ENCODE peak calls at places on chromosome 16, in four cellular contexts. Y, S, E and Z are unnamed samples.

GRCh38 chr16:75099738-75100615 is 16.6 kb downstream of the LDHD start:
- DNase-seq in Y (no peak), S (no peak), E (no peak), Z (no peak)

GRCh38 chr16:995087-995486 is 13.5 kb downstream of the SOX8 start:
- DNase-seq in Y (no peak), S (no peak), E (no peak), Z (no peak)

GRCh38 chr16:50509521-50510341 is 38.5 kb upstream of the NKD1 start:
- DNase-seq in Y (peak; percentile 31), S (no peak), E (peak; percentile 95), Z (no peak)

GRCh38 chr16:35797811-35798210 is 2338.4 kb downstream of the TP53TG3F start:
- DNase-seq in Y (no peak), S (no peak), E (no peak), Z (no peak)

GRCh38 chr16:78340590-78340989 is 241.1 kb downstream of the WWOX start:
- DNase-seq in Y (no peak), S (no peak), E (no peak), Z (no peak)

GRCh38 chr16:75618782-75619181 is 4.3 kb downstream of the ADAT1 start:
- DNase-seq in Y (no peak), S (no peak), E (no peak), Z (no peak)

GRCh38 chr16:9139965-9140364 is 48.5 kb downstream of the HAPSTR1 start:
- DNase-seq in Y (no peak), S (no peak), E (no peak), Z (no peak)

GRCh38 chr16:86577314-86577971 is 906 bp upstream of the FOXL1 start:
- DNase-seq in Y (no peak), S (no peak), E (no peak), Z (no peak)

GRCh38 chr16:22098538-22099255 is 6.4 kb downstream of the VWA3A start:
- DNase-seq in Y (no peak), S (no peak), E (no peak), Z (no peak)

GRCh38 chr16:81204794-81205680 is 33.5 kb upstream of the BCO1 start:
- DNase-seq in Y (peak; percentile 48), S (no peak), E (peak; percentile 55), Z (no peak)

GRCh38 chr16:48008011-48008410 is 147.8 kb downstream of the ABCC12 start:
- DNase-seq in Y (no peak), S (no peak), E (peak; percentile 11), Z (no peak)

GRCh38 chr16:57316390-57317017 is 32.0 kb upstream of the PLLP start:
- DNase-seq in Y (no peak), S (no peak), E (peak; percentile 23), Z (no peak)

GRCh38 chr16:22075043-22075757 is 17.1 kb upstream of the VWA3A start:
- DNase-seq in Y (no peak), S (no peak), E (no peak), Z (no peak)

GRCh38 chr16:55437627-55438026 is 41.4 kb upstream of the MMP2 start:
- DNase-seq in Y (no peak), S (no peak), E (no peak), Z (no peak)

GRCh38 chr16:8572919-8573724 is 17.2 kb downstream of the TMEM114 start:
- DNase-seq in Y (no peak), S (no peak), E (peak; percentile 69), Z (no peak)

GRCh38 chr16:49019081-49019633 is 262.5 kb downstream of the CBLN1 start:
- DNase-seq in Y (no peak), S (no peak), E (peak; percentile 51), Z (no peak)

GRCh38 chr16:72455743-72456659 is 284.0 kb upstream of the PMFBP1 start:
- DNase-seq in Y (peak; percentile 28), S (peak; percentile 13), E (no peak), Z (no peak)

GRCh38 chr16:89655062-89655643 is 2.4 kb downstream of the CHMP1A start:
- DNase-seq in Y (no peak), S (no peak), E (no peak), Z (no peak)

GRCh38 chr16:89422527-89422904 is 67.8 kb downstream of the ANKRD11 start:
- DNase-seq in Y (no peak), S (no peak), E (no peak), Z (no peak)

GRCh38 chr16:55367301-55367745 is 43.3 kb downstream of the IRX6 start:
- DNase-seq in Y (no peak), S (no peak), E (no peak), Z (no peak)

GRCh38 chr16:1871974-1872635 is at the start of gene MEIOB:
- DNase-seq in Y (no peak), S (no peak), E (peak; percentile 96), Z (no peak)

GRCh38 chr16:85919271-85920267 is 20.6 kb downstream of the IRF8 start:
- DNase-seq in Y (no peak), S (no peak), E (no peak), Z (no peak)

GRCh38 chr16:25177831-25178688 is 38.7 kb upstream of the AQP8 start:
- DNase-seq in Y (no peak), S (no peak), E (no peak), Z (no peak)

GRCh38 chr16:396605-397004 is 394 bp upstream of the NME4 start:
- DNase-seq in Y (no peak), S (no peak), E (peak; percentile 69), Z (no peak)

GRCh38 chr16:84382396-84382795 is 14.1 kb downstream of the ATP2C2 start:
- DNase-seq in Y (no peak), S (no peak), E (no peak), Z (no peak)

GRCh38 chr16:80250376-80250775 is 290.4 kb upstream of the DYNLRB2 start:
- DNase-seq in Y (no peak), S (no peak), E (no peak), Z (no peak)

GRCh38 chr16:27405546-27406451 is 3.8 kb downstream of the IL21R start:
- DNase-seq in Y (no peak), S (no peak), E (no peak), Z (no peak)

GRCh38 chr16:12539185-12539929 is 264.3 kb downstream of the CPPED1 start:
- DNase-seq in Y (no peak), S (no peak), E (no peak), Z (no peak)

GRCh38 chr16:12220721-12221120 is 244.2 kb downstream of the SNX29 start:
- DNase-seq in Y (no peak), S (no peak), E (no peak), Z (no peak)

GRCh38 chr16:84103678-84104077 is 13.1 kb downstream of the MBTPS1 start:
- DNase-seq in Y (no peak), S (no peak), E (no peak), Z (no peak)

GRCh38 chr16:86430814-86431213 is 79.5 kb upstream of the FOXF1 start:
- DNase-seq in Y (no peak), S (no peak), E (no peak), Z (no peak)

GRCh38 chr16:21646721-21647561 is 5.5 kb downstream of the IGSF6 start:
- DNase-seq in Y (peak; percentile 35), S (no peak), E (no peak), Z (no peak)

GRCh38 chr16:58026705-58027340 is 1.3 kb downstream of the MMP15 start:
- DNase-seq in Y (peak; percentile 39), S (no peak), E (peak; percentile 64), Z (no peak)

GRCh38 chr16:23354246-23354645 is 52.1 kb downstream of the SCNN1B start:
- DNase-seq in Y (no peak), S (no peak), E (no peak), Z (no peak)

GRCh38 chr16:35431829-35432663 is 1972.6 kb downstream of the TP53TG3F start:
- DNase-seq in Y (no peak), S (no peak), E (peak; percentile 57), Z (no peak)

GRCh38 chr16:84543931-84544776 is 39.7 kb upstream of the MEAK7 start:
- DNase-seq in Y (no peak), S (no peak), E (no peak), Z (no peak)

GRCh38 chr16:17572145-17572544 is 101.4 kb upstream of the XYLT1 start:
- DNase-seq in Y (no peak), S (no peak), E (no peak), Z (no peak)

GRCh38 chr16:56673916-56674315 is 4.3 kb downstream of the MT1H start:
- DNase-seq in Y (peak; percentile 56), S (peak; percentile 31), E (no peak), Z (no peak)

GRCh38 chr16:54248863-54249710 is 37.5 kb downstream of the IRX3 start:
- DNase-seq in Y (no peak), S (no peak), E (no peak), Z (no peak)

GRCh38 chr16:22357635-22357971 is 16.8 kb downstream of the CDR2 start:
- DNase-seq in Y (no peak), S (no peak), E (no peak), Z (no peak)

GRCh38 chr16:3147757-3148104 is 12.9 kb downstream of the ZNF213 start:
- DNase-seq in Y (no peak), S (no peak), E (no peak), Z (no peak)

GRCh38 chr16:3148256-3149192 is 13.7 kb downstream of the ZNF213 start:
- DNase-seq in Y (no peak), S (no peak), E (no peak), Z (no peak)

GRCh38 chr16:3149630-3150345 is 15.0 kb downstream of the ZNF213 start:
- DNase-seq in Y (peak; percentile 73), S (peak; percentile 48), E (peak; percentile 87), Z (peak; percentile 45)

GRCh38 chr16:3150346-3151218 is 15.8 kb downstream of the ZNF213 start:
- DNase-seq in Y (peak; percentile 98), S (peak; percentile 96), E (peak; percentile 100), Z (peak; percentile 95)

GRCh38 chr16:3149193-3149530 is 14.3 kb downstream of the ZNF213 start:
- DNase-seq in Y (no peak), S (no peak), E (no peak), Z (no peak)
- H3K4me3 ChIP-seq in Y (peak overlapping the region; percentile 63), S (peak overlapping the region; percentile 65), E (peak overlapping the region; percentile 90), Z (no peak overlapping the region)

GRCh38 chr16:4475880-4476790 is at the start of gene HMOX2:
- DNase-seq in Y (peak; percentile 97), S (peak; percentile 93), E (peak; percentile 98), Z (peak; percentile 87)
- TF ChIP-seq CTCF in Y (no peak), S (peak; percentile 54), E (peak; percentile 57), Z (no peak)

GRCh38 chr16:63922563-63922962 is 1199.3 kb downstream of the CDH11 start:
- DNase-seq in Y (no peak), S (no peak), E (no peak), Z (no peak)
- TF ChIP-seq POLR2AphosphoS5 in Y (no peak), S (no peak), E (no peak), Z (no peak)

GRCh38 chr16:67173323-67173722 is 3.0 kb downstream of the NOL3 start:
- DNase-seq in Y (no peak), S (no peak), E (peak; percentile 47), Z (no peak)
- H3K4me3 ChIP-seq in Y (peak overlapping the region; percentile 51), S (peak overlapping the region; percentile 38), E (peak overlapping the region; percentile 35), Z (peak overlapping the region; percentile 59)